ENCODE peak calls at places on chromosomes 16 and 17, in nine cellular contexts. F, Q, V, P, O, Y, B, L and W are unnamed samples. For H3K36me3, the result is how much of the 10 kb centered on the place peaks cover.

GRCh38 chr17:54876656-54877195 is 23.9 kb upstream of the TOM1L1 start:
- DNase-seq in O (no peak), Y (no peak), V (no peak), Q (no peak), F (no peak), L (no peak), P (no peak), B (no peak), W (no peak)

GRCh38 chr16:2874584-2875362 is 8.2 kb upstream of the FLYWCH2 start:
- DNase-seq in B (peak), F (peak), P (peak), Q (peak), O (peak), L (peak), Y (peak), V (no peak), W (peak)

GRCh38 chr17:50304781-50305404 is 30.6 kb downstream of the TMEM92 start:
- DNase-seq in B (no peak), Q (no peak), P (no peak), F (peak), Y (no peak), O (no peak), V (no peak), L (no peak), W (no peak)

GRCh38 chr16:12061336-12062055 is 85.0 kb downstream of the SNX29 start:
- DNase-seq in O (no peak), L (no peak), Y (no peak), B (no peak), F (no peak), Q (no peak), P (peak), V (no peak), W (no peak)

GRCh38 chr17:82520041-82520910 is 744 bp downstream of the FOXK2 start:
- DNase-seq in V (no peak), P (peak), B (peak), F (peak), Y (peak), L (peak), Q (peak), O (peak), W (peak)

GRCh38 chr16:27317738-27318398 is 4.1 kb downstream of the IL4R start:
- DNase-seq in F (no peak), Y (no peak), P (no peak), B (no peak), O (no peak), V (no peak), L (no peak), Q (no peak), W (no peak)

GRCh38 chr17:31508310-31509094 is 117.0 kb downstream of the RAB11FIP4 start:
- DNase-seq in V (no peak), F (no peak), P (no peak), Q (peak), B (no peak), O (peak), Y (no peak), L (no peak), W (no peak)

GRCh38 chr17:31405941-31406371 is 14.5 kb downstream of the RAB11FIP4 start:
- DNase-seq in F (no peak), V (no peak), Y (no peak), L (no peak), Q (no peak), P (peak), O (no peak), B (peak), W (no peak)

GRCh38 chr17:34816806-34817205 is 144.5 kb downstream of the CCT6B start:
- DNase-seq in Q (no peak), L (no peak), O (no peak), B (no peak), V (no peak), F (no peak), Y (no peak), P (no peak), W (no peak)

GRCh38 chr16:69563605-69564580 is 1.9 kb upstream of the NFAT5 start:
- DNase-seq in P (no peak), V (no peak), B (no peak), F (no peak), Q (no peak), O (no peak), Y (no peak), L (no peak), W (peak)

GRCh38 chr16:19238386-19238785 is 47.1 kb upstream of the CLEC19A start:
- DNase-seq in V (no peak), F (no peak), L (no peak), B (no peak), O (no peak), Q (no peak), Y (no peak), P (no peak), W (no peak)

GRCh38 chr16:31105677-31106213 is 2.4 kb upstream of the BCKDK start:
- DNase-seq in O (peak), Y (peak), B (peak), Q (peak), V (no peak), F (peak), L (peak), P (peak), W (peak)

GRCh38 chr16:58556678-58557077 is 41.4 kb downstream of the SETD6 start:
- DNase-seq in L (no peak), Q (no peak), O (no peak), B (no peak), P (no peak), V (no peak), F (no peak), Y (no peak), W (no peak)

DNA sequence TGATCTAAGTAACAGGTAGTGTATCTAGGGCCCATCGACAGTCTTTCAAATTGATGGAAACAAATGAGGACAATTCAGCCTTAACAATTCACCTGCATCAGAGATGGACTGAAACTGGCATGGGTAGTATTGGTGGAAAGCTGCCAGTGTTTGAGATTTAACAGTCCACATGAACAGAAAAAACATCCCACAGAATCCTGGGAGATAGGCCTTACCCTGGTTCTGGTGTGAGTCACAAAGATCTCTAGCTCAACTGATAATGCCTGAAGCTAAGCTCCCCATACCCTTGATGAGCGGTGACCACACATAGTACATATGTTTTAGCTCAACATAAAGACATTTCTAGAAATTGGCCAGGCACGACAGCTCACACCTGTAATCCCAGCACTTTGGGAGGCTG is 21.9 kb downstream of the CRK start:
- DNase-seq in L (no peak), B (no peak), P (no peak), F (peak), O (no peak), V (no peak), Y (no peak), Q (no peak), W (no peak)
- H3K36me3 ChIP-seq in L (under half), B (under half), P (under half), F (under half), O (under half), V (under half), Y (under half), Q (under half), W (under half)

DNA sequence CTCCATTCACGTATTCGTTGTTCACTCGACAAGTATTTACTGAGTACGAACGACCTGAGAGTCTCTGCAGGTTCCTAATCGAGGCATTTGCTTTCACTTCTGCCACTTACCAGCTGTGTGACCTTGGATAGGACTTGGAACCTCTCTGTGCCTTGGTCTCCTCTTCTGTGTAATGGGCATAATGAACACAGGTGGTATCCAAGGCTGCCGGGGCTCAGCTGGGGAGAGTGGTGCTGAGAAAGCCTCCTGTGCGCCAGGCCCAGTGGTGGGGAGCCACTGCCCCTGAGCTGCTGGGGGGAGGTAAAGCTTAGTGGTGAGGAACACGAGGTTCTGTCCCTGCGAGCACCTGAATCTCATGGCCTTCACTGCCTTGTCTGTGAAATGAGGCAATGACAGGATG is 150.7 kb downstream of the IRF8 start:
- DNase-seq in O (no peak), F (no peak), P (no peak), B (no peak), L (no peak), Q (no peak), V (no peak), Y (no peak), W (no peak)
- TF ChIP-seq CTCF in O (no peak), F (no peak), P (no peak), B (no peak), L (no peak), Q (no peak), V (no peak), Y (no peak), W (no peak)

GRCh38 chr16:82041542-82041941 is 6.5 kb downstream of the HSD17B2 start:
- DNase-seq in P (no peak), Y (no peak), B (no peak), V (no peak), Q (no peak), L (no peak), F (no peak), O (no peak), W (no peak)

GRCh38 chr16:82037251-82037650 is 2.2 kb downstream of the HSD17B2 start:
- DNase-seq in F (no peak), L (no peak), B (no peak), O (no peak), V (no peak), Q (no peak), P (no peak), Y (no peak), W (no peak)

GRCh38 chr16:82037666-82038065 is 2.6 kb downstream of the HSD17B2 start:
- DNase-seq in P (no peak), O (no peak), F (no peak), Y (no peak), L (no peak), Q (no peak), V (no peak), B (no peak), W (no peak)

GRCh38 chr16:82040296-82040695 is 5.2 kb downstream of the HSD17B2 start:
- DNase-seq in P (no peak), V (no peak), L (no peak), Q (no peak), F (no peak), Y (no peak), O (no peak), B (no peak), W (no peak)

GRCh38 chr16:82038941-82039340 is 3.9 kb downstream of the HSD17B2 start:
- DNase-seq in O (no peak), B (no peak), Q (no peak), L (no peak), V (no peak), F (no peak), P (no peak), Y (no peak), W (no peak)
- H3K4me3 ChIP-seq in O (no peak), B (no peak), Q (no peak), L (no peak), V (no peak), F (no peak), P (no peak), Y (no peak), W (no peak)

DNA sequence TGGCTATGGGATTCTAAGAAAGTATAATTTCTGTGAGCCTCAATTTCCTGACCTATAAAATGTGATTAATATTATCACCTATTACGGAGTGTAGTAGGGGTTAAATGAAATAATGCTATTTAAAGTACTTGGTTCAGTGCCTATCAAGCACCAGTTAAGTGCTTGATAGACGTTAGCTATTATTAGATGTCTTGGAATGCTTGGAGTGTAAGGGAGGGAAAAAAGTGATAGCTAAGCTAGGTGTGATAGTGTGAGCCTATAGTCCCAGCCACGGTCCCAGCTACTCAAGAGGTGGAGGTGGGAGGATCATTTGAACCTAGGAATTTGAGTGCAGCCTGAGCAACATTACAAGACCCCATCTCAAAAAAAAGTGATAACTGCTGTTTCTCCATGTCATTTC is 7.5 kb downstream of the ORC6 start:
- DNase-seq in Y (no peak), O (no peak), P (no peak), V (no peak), L (no peak), Q (no peak), F (no peak), B (no peak), W (no peak)
- H3K36me3 ChIP-seq in Y (under half), O (under half), P (under half), V (under half), L (under half), Q (under half), F (under half), B (under half), W (half or more)

GRCh38 chr16:29813644-29814562 is 1.9 kb downstream of the PRRT2 start:
- DNase-seq in Q (no peak), P (no peak), Y (no peak), F (peak), L (no peak), V (no peak), O (no peak), B (no peak), W (peak)

GRCh38 chr16:29810699-29811169 is 1.3 kb upstream of the PRRT2 start:
- DNase-seq in F (peak), L (no peak), B (no peak), Q (no peak), Y (no peak), P (no peak), O (peak), V (no peak), W (no peak)

GRCh38 chr16:29811170-29811895 is 660 bp upstream of the PRRT2 start:
- DNase-seq in L (peak), B (peak), Y (peak), V (no peak), P (peak), F (peak), O (peak), Q (peak), W (peak)

GRCh38 chr16:29812754-29813643 is 1.0 kb downstream of the PRRT2 start:
- DNase-seq in F (no peak), Q (no peak), V (no peak), L (no peak), P (no peak), Y (no peak), O (no peak), B (no peak), W (no peak)

GRCh38 chr16:29811896-29812665 is at the start of gene PRRT2:
- DNase-seq in Y (peak), B (peak), L (peak), Q (no peak), V (no peak), F (peak), O (peak), P (no peak), W (peak)
- TF ChIP-seq CTCF in Y (no peak), B (no peak), L (no peak), Q (no peak), V (no peak), F (no peak), O (no peak), P (no peak), W (no peak)

DNA sequence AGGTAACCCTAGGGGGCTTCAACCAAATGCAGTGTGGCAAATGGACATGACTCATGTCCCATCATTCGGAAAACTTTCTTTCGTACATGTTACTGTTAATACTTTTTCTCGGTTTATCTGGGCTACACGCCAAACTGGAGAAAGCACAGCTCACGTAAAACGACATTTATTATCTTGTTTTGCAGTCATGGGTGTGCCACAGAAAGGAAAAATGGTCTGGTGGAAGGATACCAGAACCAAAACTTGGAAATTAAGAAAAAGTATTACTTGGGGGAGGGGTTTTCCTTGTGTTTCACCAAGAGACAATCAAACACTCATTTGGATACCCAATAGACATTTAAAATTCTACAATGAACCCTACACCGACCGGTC is 23.6 kb downstream of the ALOX15B start:
- DNase-seq in O (no peak), L (no peak), Q (no peak), B (no peak), P (no peak), F (peak), Y (no peak), V (no peak), W (no peak)
- H3K4me3 ChIP-seq in O (no peak), L (peak), Q (no peak), B (no peak), P (no peak), F (no peak), Y (no peak), V (peak), W (no peak)